ENCODE peak calls at places on chromosomes 4 and X, in nine cellular contexts. C, R, P, O, H, T, W, J and V are unnamed samples.

GRCh38 chr4:33746979-33747378 is 2497.3 kb downstream of the ARAP2 start:
- DNase-seq in R (no peak), T (no peak), C (no peak), P (no peak), H (no peak), W (no peak), O (no peak), J (no peak), V (no peak)

GRCh38 chr4:190020790-190021717 is 6.0 kb downstream of the FRG2 start:
- DNase-seq in O (no peak), H (no peak), T (peak; percentile 80), W (peak; percentile 34), J (peak; percentile 47), C (no peak), P (no peak), R (peak; percentile 45), V (peak; percentile 27)

GRCh38 chrX:19886888-19887531 is 390 bp downstream of the SH3KBP1 start:
- DNase-seq in J (peak; percentile 18), W (no peak), C (no peak), O (no peak), T (no peak), R (peak; percentile 52), P (peak; percentile 24), H (no peak), V (peak; percentile 43)

GRCh38 chrX:122739770-122740169 is 444.3 kb upstream of the GRIA3 start:
- DNase-seq in T (no peak), W (peak; percentile 0), J (peak; percentile 3), P (no peak), C (no peak), R (no peak), H (no peak), O (no peak), V (no peak)

GRCh38 chrX:123830309-123830708 is 29.5 kb upstream of the XIAP start:
- DNase-seq in W (no peak), T (peak; percentile 28), C (no peak), R (peak; percentile 51), J (no peak), O (no peak), P (no peak), H (peak; percentile 74), V (peak; percentile 53)

GRCh38 chrX:114472788-114473187 is 111.1 kb upstream of the HTR2C start:
- DNase-seq in T (no peak), W (no peak), H (no peak), O (no peak), R (no peak), P (no peak), C (no peak), J (no peak), V (no peak)

GRCh38 chrX:154819771-154820341 is 14.6 kb upstream of the MPP1 start:
- DNase-seq in R (no peak), P (no peak), T (no peak), H (no peak), W (no peak), O (no peak), C (no peak), J (no peak), V (no peak)

GRCh38 chrX:123918106-123918721 is 43.3 kb upstream of the STAG2 start:
- DNase-seq in H (no peak), O (no peak), C (no peak), R (no peak), J (no peak), P (no peak), T (no peak), W (no peak), V (no peak)

GRCh38 chr4:39045791-39046221 is 13.6 kb upstream of the TMEM156 start:
- DNase-seq in J (no peak), T (no peak), H (peak; percentile 40), P (no peak), O (peak; percentile 15), W (peak; percentile 51), R (no peak), C (no peak), V (no peak)

GRCh38 chr4:152045781-152046571 is 285.2 kb upstream of the GATB start:
- DNase-seq in J (peak; percentile 71), O (no peak), C (no peak), H (no peak), W (peak; percentile 4), T (peak; percentile 65), P (no peak), R (peak; percentile 47), V (peak; percentile 72)

DNA sequence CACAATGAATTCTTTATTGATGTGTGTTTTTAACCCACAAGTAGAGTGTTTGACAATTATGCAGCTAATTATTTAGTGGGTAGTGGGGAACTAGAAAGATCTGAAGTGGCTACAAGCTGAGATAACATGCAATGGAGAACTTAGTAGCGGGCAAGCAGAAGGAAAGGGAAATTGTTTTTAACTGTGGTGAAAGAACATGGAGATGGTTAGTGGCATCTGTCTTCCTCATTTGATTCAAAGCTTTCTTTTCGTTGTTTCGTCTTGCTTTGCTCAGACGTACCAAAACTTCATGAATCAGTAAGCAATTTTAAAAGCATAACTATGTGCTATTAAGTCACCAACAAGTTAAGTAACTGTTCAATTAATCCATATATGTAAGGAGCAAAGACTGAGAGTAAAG is 169.9 kb downstream of the BANK1 start:
- DNase-seq in H (no peak), W (no peak), R (no peak), T (no peak), P (no peak), O (no peak), J (no peak), C (no peak), V (no peak)
- TF ChIP-seq CTCF in H (no peak), W (no peak), R (no peak), T (no peak), P (no peak), O (no peak), J (no peak), C (no peak), V (no peak)

GRCh38 chr4:85862896-85863295 is 387.9 kb downstream of the ARHGAP24 start:
- DNase-seq in T (no peak), H (no peak), P (no peak), R (no peak), C (no peak), O (no peak), J (no peak), W (no peak), V (no peak)
- TF ChIP-seq CTCF in T (no peak), H (no peak), P (no peak), R (no peak), C (no peak), O (no peak), J (no peak), W (no peak), V (no peak)

GRCh38 chrX:12526296-12526695 is 264.9 kb upstream of the PRPS2 start:
- DNase-seq in J (no peak), H (no peak), P (no peak), C (no peak), W (no peak), R (no peak), T (no peak), O (no peak), V (no peak)
- TF ChIP-seq CTCF in J (no peak), H (no peak), P (no peak), C (no peak), W (no peak), R (no peak), T (no peak), O (no peak), V (no peak)

GRCh38 chr4:96354036-96354712 is 514.3 kb downstream of the PDHA2 start:
- DNase-seq in H (no peak), C (no peak), W (peak; percentile 30), T (peak; percentile 7), J (no peak), O (no peak), R (no peak), P (no peak), V (no peak)

GRCh38 chr4:96347582-96347981 is 507.7 kb downstream of the PDHA2 start:
- DNase-seq in J (no peak), O (no peak), T (no peak), H (no peak), C (no peak), R (no peak), P (no peak), W (peak; percentile 27), V (no peak)

GRCh38 chr4:96355414-96355813 is 515.5 kb downstream of the PDHA2 start:
- DNase-seq in H (no peak), O (no peak), W (no peak), P (no peak), T (no peak), C (no peak), J (no peak), R (no peak), V (no peak)

GRCh38 chr4:96356591-96357360 is 516.9 kb downstream of the PDHA2 start:
- DNase-seq in H (no peak), C (no peak), O (no peak), T (no peak), P (no peak), J (no peak), W (peak; percentile 30), R (no peak), V (no peak)

DNA sequence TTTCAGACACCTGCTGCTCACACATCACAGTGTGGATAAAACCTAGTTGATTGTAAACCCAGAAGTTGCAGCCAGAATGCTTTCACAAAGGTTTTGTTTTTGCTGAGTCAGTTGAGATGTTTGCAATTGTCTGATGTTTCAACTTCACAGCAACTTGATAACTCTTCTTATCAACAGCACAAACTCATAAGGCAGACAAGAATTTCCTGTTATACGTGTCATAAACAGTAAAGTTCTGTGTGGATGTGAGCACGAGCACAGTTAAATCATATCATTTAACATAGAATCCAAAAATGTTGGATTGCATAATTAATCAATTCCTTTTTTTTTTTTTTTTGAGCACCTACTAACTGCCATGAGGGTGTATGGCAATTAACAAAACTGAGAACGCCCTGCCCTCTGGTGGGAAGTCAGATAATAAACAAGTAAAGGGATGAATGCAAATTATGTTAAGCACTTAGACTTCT is 512.2 kb downstream of the PDHA2 start:
- DNase-seq in J (peak; percentile 46), R (no peak), W (peak; percentile 63), H (no peak), P (no peak), O (no peak), C (no peak), T (peak; percentile 8), V (no peak)
- TF ChIP-seq CTCF in J (peak; percentile 57), R (peak; percentile 26), W (peak; percentile 45), H (peak; percentile 68), P (no peak), O (no peak), C (no peak), T (no peak), V (no peak)